ENCODE peak calls at places on chromosomes 16 and 17, in four cellular contexts. G is fibroblast of lung; B is CD4-positive, alpha-beta memory T cell; T is cardiac muscle cell. R is an unnamed sample.

GRCh38 chr16:19601083-19601976 is 45.8 kb downstream of the VPS35L start:
- DNase-seq in B (peak), T (peak), G (peak), R (peak)

GRCh38 chr17:77392376-77393273 is 251.9 kb downstream of the SEC14L1 start:
- DNase-seq in B (no peak), G (no peak), T (no peak), R (no peak)

GRCh38 chr17:36948717-36949460 is at the start of gene AATF:
- DNase-seq in B (peak), G (peak), T (peak), R (peak)

GRCh38 chr16:86227801-86228200 is 282.5 kb upstream of the FOXF1 start:
- DNase-seq in B (no peak), T (no peak), G (peak), R (no peak)

GRCh38 chr17:15361592-15361991 is 20.2 kb upstream of the TEKT3 start:
- DNase-seq in G (no peak), T (no peak), B (no peak), R (no peak)

GRCh38 chr17:38464251-38464722 is 36.0 kb downstream of the ARHGAP23 start:
- DNase-seq in T (no peak), G (peak), B (no peak), R (no peak)

GRCh38 chr17:82603981-82604448 is 44.2 kb downstream of the WDR45B start:
- DNase-seq in G (peak), B (peak), T (peak), R (no peak)

GRCh38 chr16:81315271-81316175 is 761 bp downstream of the GAN start:
- DNase-seq in T (peak), G (peak), B (peak), R (no peak)

GRCh38 chr17:21075739-21076085 is 32.9 kb upstream of the USP22 start:
- DNase-seq in B (no peak), T (no peak), G (no peak), R (no peak)

GRCh38 chr17:80836971-80837481 is 154.6 kb upstream of the CHMP6 start:
- DNase-seq in T (no peak), G (no peak), B (no peak), R (no peak)

GRCh38 chr16:29784901-29785500 is 5.5 kb upstream of the KIF22 start:
- DNase-seq in G (peak), T (peak), B (peak), R (no peak)

GRCh38 chr17:31415640-31416502 is 24.4 kb downstream of the RAB11FIP4 start:
- DNase-seq in G (no peak), T (no peak), B (no peak), R (no peak)

GRCh38 chr17:49388290-49388640 is 26.2 kb upstream of the ZNF652 start:
- DNase-seq in B (peak), T (no peak), G (no peak), R (peak)

GRCh38 chr16:66357523-66357928 is 9.0 kb upstream of the CDH5 start:
- DNase-seq in T (peak), G (peak), B (peak), R (peak)

GRCh38 chr17:50052822-50053653 is 2.9 kb upstream of the ITGA3 start:
- DNase-seq in T (peak), B (no peak), G (peak), R (no peak)

GRCh38 chr16:8505327-8505991 is 84.9 kb downstream of the TMEM114 start:
- DNase-seq in T (no peak), B (no peak), G (no peak), R (no peak)

GRCh38 chr16:2296662-2297505 is 29.0 kb upstream of the RNPS1 start:
- DNase-seq in G (peak), B (no peak), T (peak), R (peak)

GRCh38 chr17:16909472-16909871 is 62.4 kb downstream of the TNFRSF13B start:
- DNase-seq in T (no peak), G (no peak), B (no peak), R (no peak)

GRCh38 chr16:75351183-75351582 is 82.1 kb downstream of the CFDP1 start:
- DNase-seq in T (peak), B (no peak), G (peak), R (no peak)

GRCh38 chr16:81786321-81786720 is 7.2 kb downstream of the PLCG2 start:
- DNase-seq in B (no peak), G (peak), T (no peak), R (no peak)

GRCh38 chr16:85675528-85675927 is 13.2 kb downstream of the GINS2 start:
- DNase-seq in T (peak), B (no peak), G (peak), R (no peak)

GRCh38 chr17:21495281-21495680 is 119.1 kb downstream of the KCNJ12 start:
- DNase-seq in T (no peak), G (no peak), B (no peak), R (no peak)

GRCh38 chr16:83366228-83366627 is 441.6 kb upstream of the HSBP1 start:
- DNase-seq in B (no peak), G (peak), T (no peak), R (no peak)

GRCh38 chr16:8579559-8579958 is 10.8 kb downstream of the TMEM114 start:
- DNase-seq in B (no peak), G (no peak), T (no peak), R (no peak)

GRCh38 chr16:31507617-31507928 is 618 bp downstream of the RUSF1 start:
- DNase-seq in T (no peak), B (peak), G (no peak), R (no peak)

GRCh38 chr16:56337858-56338325 is 87.5 kb downstream of the AMFR start:
- DNase-seq in T (no peak), G (no peak), B (no peak), R (no peak)

GRCh38 chr16:27823438-27823820 is 240.1 kb downstream of the GSG1L start:
- DNase-seq in G (no peak), T (no peak), B (no peak), R (no peak)

GRCh38 chr16:75821117-75821516 is 94.8 kb upstream of the CPHXL start:
- DNase-seq in B (no peak), T (no peak), G (no peak), R (no peak)

GRCh38 chr16:83685615-83686165 is 122.1 kb upstream of the HSBP1 start:
- DNase-seq in T (no peak), B (no peak), G (no peak), R (no peak)

GRCh38 chr16:77812856-77813523 is 24.6 kb downstream of the VAT1L start:
- DNase-seq in B (no peak), T (no peak), G (peak), R (no peak)

GRCh38 chr17:65677932-65678331 is 116.5 kb upstream of the AXIN2 start:
- DNase-seq in T (no peak), G (peak), B (no peak), R (no peak)

GRCh38 chr17:10198509-10199249 is at the start of gene GAS7:
- DNase-seq in T (peak), B (peak), G (peak), R (peak)

GRCh38 chr17:44877121-44877520 is 22.1 kb downstream of the EFTUD2 start:
- DNase-seq in T (no peak), B (no peak), G (no peak), R (no peak)

GRCh38 chr17:7018331-7018964 is 4.4 kb upstream of the BCL6B start:
- DNase-seq in B (no peak), T (no peak), G (no peak), R (no peak)

GRCh38 chr16:9077001-9077809 is 14.2 kb upstream of the HAPSTR1 start:
- DNase-seq in G (peak), B (no peak), T (no peak), R (no peak)

GRCh38 chr17:58338454-58338841 is 9.9 kb upstream of the TSPOAP1 start:
- DNase-seq in T (peak), B (no peak), G (no peak), R (no peak)
- H3K4me3 ChIP-seq in T (no peak), B (peak), G (no peak), R (peak)

GRCh38 chr16:57803413-57803990 is 1.2 kb upstream of the KIFC3 start:
- DNase-seq in B (no peak), G (no peak), T (peak), R (no peak)

GRCh38 chr16:57804111-57804837 is 2.0 kb upstream of the KIFC3 start:
- DNase-seq in G (no peak), T (peak), B (no peak), R (no peak)

GRCh38 chr16:57801098-57801855 is 1.0 kb downstream of the KIFC3 start:
- DNase-seq in G (peak), B (no peak), T (peak), R (no peak)

GRCh38 chr16:57801856-57802634 is at the start of gene KIFC3:
- DNase-seq in G (peak), B (peak), T (peak), R (no peak)

GRCh38 chr16:57802635-57803412 is 533 bp upstream of the KIFC3 start:
- DNase-seq in T (no peak), B (no peak), G (peak), R (no peak)
- H3K4me3 ChIP-seq in T (peak), B (peak), G (peak), R (no peak)

DNA sequence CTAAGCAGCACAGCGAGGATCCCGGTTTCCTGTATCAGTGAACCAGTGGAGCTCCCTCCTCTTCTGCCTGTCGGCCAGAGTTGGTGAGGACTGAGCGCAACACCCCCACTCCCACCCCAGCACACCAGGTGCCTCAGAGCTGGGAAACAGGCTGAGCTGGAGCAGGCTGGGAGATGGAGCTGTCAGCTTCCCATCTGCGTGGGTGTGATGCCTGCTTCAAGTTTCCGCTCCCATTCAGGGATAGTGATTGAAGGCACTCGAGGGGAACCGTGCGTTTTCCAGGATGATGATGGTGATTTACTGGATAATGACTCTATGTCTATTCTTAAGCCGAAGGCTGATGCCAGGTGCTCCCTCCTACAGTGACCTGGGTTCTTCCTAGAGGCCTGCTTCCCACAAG is 144.5 kb downstream of the TMEM132E start:
- DNase-seq in B (no peak), T (no peak), G (no peak), R (no peak)
- H3K4me3 ChIP-seq in B (no peak), T (no peak), G (no peak), R (no peak)

DNA sequence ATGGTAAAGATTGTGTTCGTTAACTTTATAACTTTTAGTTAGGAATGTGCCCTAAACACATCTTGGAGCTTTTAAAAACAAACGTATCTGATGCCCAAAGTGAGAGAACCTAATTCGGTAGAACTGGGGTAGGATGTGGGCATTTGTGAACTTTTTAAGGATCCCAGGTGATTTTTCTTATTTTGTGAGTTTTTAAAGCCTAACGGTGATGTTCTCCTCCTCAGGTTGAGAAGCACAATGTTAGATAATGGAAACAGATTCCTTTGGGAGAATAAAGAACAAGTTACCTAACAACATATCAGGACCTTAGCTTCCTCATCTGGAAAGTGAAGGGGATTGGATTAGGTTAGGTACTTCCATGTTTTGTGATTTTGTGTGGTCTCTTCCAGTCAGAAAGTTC is 687 bp downstream of the SAP30BP start:
- DNase-seq in T (no peak), B (no peak), G (no peak), R (no peak)
- H3K4me3 ChIP-seq in T (peak), B (peak), G (peak), R (peak)

GRCh38 chr17:13599168-13599577 is 2.6 kb downstream of the HS3ST3A1 start:
- DNase-seq in B (no peak), G (no peak), T (no peak), R (no peak)

GRCh38 chr17:13601317-13601775 is 383 bp downstream of the HS3ST3A1 start:
- DNase-seq in B (no peak), T (no peak), G (no peak), R (no peak)

GRCh38 chr17:13599808-13600398 is 1.8 kb downstream of the HS3ST3A1 start:
- DNase-seq in G (no peak), B (no peak), T (no peak), R (no peak)

GRCh38 chr17:13601776-13602551 is at the start of gene HS3ST3A1:
- DNase-seq in B (no peak), G (peak), T (peak), R (no peak)

GRCh38 chr17:13600475-13601316 is 1.0 kb downstream of the HS3ST3A1 start:
- DNase-seq in G (peak), T (peak), B (no peak), R (no peak)
- H3K4me3 ChIP-seq in G (peak), T (peak), B (no peak), R (no peak)

GRCh38 chr17:11948791-11949190 is 48.5 kb downstream of the ZNF18 start:
- DNase-seq in G (peak), B (no peak), T (peak), R (no peak)
- H3K4me3 ChIP-seq in G (peak), B (no peak), T (no peak), R (no peak)

DNA sequence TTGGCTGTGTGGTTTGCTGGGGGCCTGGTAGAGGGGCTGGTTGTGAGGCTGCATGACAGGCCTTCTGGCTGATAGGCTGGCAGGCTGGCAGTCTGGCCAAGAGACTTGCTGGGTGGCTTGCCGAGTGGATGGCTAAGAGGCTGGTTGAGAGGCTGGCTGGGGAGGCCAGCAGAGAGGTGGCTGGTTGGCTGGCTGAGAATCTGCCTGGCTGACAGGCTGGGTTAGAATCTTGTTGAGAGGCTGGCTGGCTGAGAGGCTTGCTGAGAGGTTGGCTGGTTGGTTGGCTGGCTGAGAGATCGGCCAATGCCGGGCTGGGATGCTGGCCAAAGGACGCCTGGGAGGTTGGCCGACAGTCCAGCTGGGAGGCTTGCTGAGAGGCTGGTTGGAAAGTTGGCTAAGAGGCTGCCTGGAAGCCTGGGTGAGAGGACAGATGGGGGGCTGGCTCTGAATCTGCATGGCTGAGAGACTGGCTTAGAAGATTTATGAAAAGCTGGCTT is 35.9 kb upstream of the ACSM2B start:
- DNase-seq in B (no peak), T (peak), G (no peak), R (no peak)
- H3K4me3 ChIP-seq in B (no peak), T (no peak), G (no peak), R (no peak)

GRCh38 chr17:74357466-74357809 is 4.2 kb downstream of the BTBD17 start:
- DNase-seq in G (no peak), B (no peak), T (no peak), R (no peak)
- H3K4me3 ChIP-seq in G (no peak), B (no peak), T (no peak), R (no peak)

GRCh38 chr17:27494192-27495091 is 38.2 kb downstream of the KSR1 start:
- DNase-seq in T (peak), G (peak), B (no peak), R (no peak)
- H3K4me3 ChIP-seq in T (no peak), G (peak), B (no peak), R (no peak)

DNA sequence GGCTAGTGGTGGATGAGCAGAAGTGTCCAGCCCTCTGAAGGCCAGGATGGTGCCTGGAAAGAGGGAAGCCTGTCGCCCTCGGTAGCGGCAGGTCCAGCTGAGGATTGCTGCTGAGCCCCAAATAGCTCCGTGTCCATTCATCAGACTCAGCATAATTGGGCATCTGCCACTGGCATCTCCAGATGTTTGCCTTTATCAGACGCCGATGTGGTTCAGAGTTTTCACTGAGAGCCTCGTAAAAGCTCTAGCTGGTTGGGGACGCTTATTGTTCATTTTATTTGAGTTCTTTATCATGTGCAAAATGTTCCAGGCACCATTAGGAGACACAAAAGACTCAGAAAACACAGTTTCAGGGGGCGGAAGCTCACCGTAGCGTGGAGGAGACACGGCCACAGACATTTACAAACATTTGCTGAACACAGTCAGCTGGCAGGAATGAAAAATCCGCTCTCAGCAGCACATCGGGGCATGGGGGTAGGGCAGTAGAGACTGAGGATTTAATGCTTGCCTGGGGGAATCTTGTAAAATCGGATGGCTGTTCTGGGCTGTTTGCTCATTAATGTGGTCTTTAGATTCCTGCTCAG is 41.8 kb downstream of the SMPD3 start:
- DNase-seq in G (peak), B (no peak), T (no peak), R (no peak)
- H3K4me3 ChIP-seq in G (peak), B (no peak), T (no peak), R (no peak)